ENCODE peak calls at places on chromosomes 1 and 21, in six cellular contexts. One of them, this sample, is unnamed.
A peak's percentile ranks its signal among the peaks of the same experiment; 100 is the strongest.

GRCh38 chr1:219521325-219521724 is 91.6 kb downstream of the ZC3H11B start:
- DNase-seq in tibial nerve: no peak
- DNase-seq in fibroblast of mammary gland: no peak
- DNase-seq in endodermal cell: no peak
- DNase-seq in BE2C: no peak
- DNase-seq in GM23338: no peak
- DNase-seq in this sample: no peak

GRCh38 chr1:55503663-55504305 is 288.6 kb upstream of the USP24 start:
- DNase-seq in BE2C: no peak
- DNase-seq in fibroblast of mammary gland: peak; percentile 31
- DNase-seq in tibial nerve: no peak
- DNase-seq in GM23338: no peak
- DNase-seq in endodermal cell: no peak
- DNase-seq in this sample: peak; percentile 21

GRCh38 chr1:224623743-224624333 is 7.7 kb downstream of the CNIH3 start:
- DNase-seq in BE2C: no peak
- DNase-seq in tibial nerve: no peak
- DNase-seq in fibroblast of mammary gland: peak; percentile 89
- DNase-seq in endodermal cell: no peak
- DNase-seq in GM23338: no peak
- DNase-seq in this sample: peak; percentile 91

GRCh38 chr1:111903858-111904449 is 85.5 kb downstream of the KCND3 start:
- DNase-seq in GM23338: no peak
- DNase-seq in endodermal cell: no peak
- DNase-seq in tibial nerve: no peak
- DNase-seq in fibroblast of mammary gland: no peak
- DNase-seq in BE2C: no peak
- DNase-seq in this sample: no peak

GRCh38 chr1:21622466-21623315 is 46.5 kb downstream of the RAP1GAP start:
- DNase-seq in endodermal cell: peak; percentile 81
- DNase-seq in fibroblast of mammary gland: no peak
- DNase-seq in GM23338: peak; percentile 74
- DNase-seq in BE2C: peak; percentile 32
- DNase-seq in tibial nerve: no peak
- DNase-seq in this sample: no peak

GRCh38 chr1:93251966-93252365 is 71.4 kb downstream of the CCDC18 start:
- DNase-seq in tibial nerve: no peak
- DNase-seq in endodermal cell: no peak
- DNase-seq in GM23338: no peak
- DNase-seq in fibroblast of mammary gland: no peak
- DNase-seq in BE2C: no peak
- DNase-seq in this sample: no peak

GRCh38 chr1:64203420-64203819 is at the start of gene UBE2U:
- DNase-seq in endodermal cell: peak; percentile 39
- DNase-seq in fibroblast of mammary gland: no peak
- DNase-seq in tibial nerve: no peak
- DNase-seq in GM23338: peak; percentile 23
- DNase-seq in BE2C: no peak
- DNase-seq in this sample: no peak

GRCh38 chr1:108079550-108079949 is 114.6 kb upstream of the VAV3 start:
- DNase-seq in fibroblast of mammary gland: no peak
- DNase-seq in BE2C: no peak
- DNase-seq in endodermal cell: no peak
- DNase-seq in tibial nerve: no peak
- DNase-seq in GM23338: peak; percentile 18
- DNase-seq in this sample: no peak

GRCh38 chr1:213947200-213947775 is 40.5 kb upstream of the PROX1 start:
- DNase-seq in tibial nerve: no peak
- DNase-seq in fibroblast of mammary gland: no peak
- DNase-seq in GM23338: peak; percentile 43
- DNase-seq in endodermal cell: no peak
- DNase-seq in BE2C: no peak
- DNase-seq in this sample: no peak

GRCh38 chr21:42683371-42684108 is 30.1 kb downstream of the PDE9A start:
- DNase-seq in BE2C: no peak
- DNase-seq in GM23338: no peak
- DNase-seq in tibial nerve: no peak
- DNase-seq in endodermal cell: no peak
- DNase-seq in fibroblast of mammary gland: no peak
- DNase-seq in this sample: no peak

GRCh38 chr1:186980400-186980799 is 151.7 kb downstream of the PLA2G4A start:
- DNase-seq in fibroblast of mammary gland: no peak
- DNase-seq in endodermal cell: no peak
- DNase-seq in tibial nerve: no peak
- DNase-seq in BE2C: no peak
- DNase-seq in GM23338: no peak
- DNase-seq in this sample: no peak

GRCh38 chr1:227999056-227999930 is 7.5 kb upstream of the WNT3A start:
- DNase-seq in fibroblast of mammary gland: peak; percentile 61
- DNase-seq in GM23338: peak; percentile 92
- DNase-seq in tibial nerve: peak; percentile 27
- DNase-seq in BE2C: peak; percentile 77
- DNase-seq in endodermal cell: peak; percentile 96
- DNase-seq in this sample: peak; percentile 72
- TF ChIP-seq CTCF in fibroblast of mammary gland: peak; percentile 73
- TF ChIP-seq CTCF in GM23338: peak; percentile 84
- TF ChIP-seq CTCF in tibial nerve: peak; percentile 45
- TF ChIP-seq CTCF in BE2C: peak; percentile 90
- TF ChIP-seq CTCF in endodermal cell: peak; percentile 97
- TF ChIP-seq CTCF in this sample: peak; percentile 82

GRCh38 chr1:52365746-52366516 is at the start of gene CC2D1B:
- DNase-seq in tibial nerve: peak; percentile 93
- DNase-seq in endodermal cell: peak; percentile 100
- DNase-seq in GM23338: peak; percentile 98
- DNase-seq in BE2C: peak; percentile 96
- DNase-seq in fibroblast of mammary gland: peak; percentile 94
- DNase-seq in this sample: peak; percentile 94
- TF ChIP-seq CTCF in tibial nerve: peak; percentile 82
- TF ChIP-seq CTCF in endodermal cell: peak; percentile 41
- TF ChIP-seq CTCF in GM23338: no peak
- TF ChIP-seq CTCF in BE2C: no peak
- TF ChIP-seq CTCF in fibroblast of mammary gland: no peak
- TF ChIP-seq CTCF in this sample: no peak

DNA sequence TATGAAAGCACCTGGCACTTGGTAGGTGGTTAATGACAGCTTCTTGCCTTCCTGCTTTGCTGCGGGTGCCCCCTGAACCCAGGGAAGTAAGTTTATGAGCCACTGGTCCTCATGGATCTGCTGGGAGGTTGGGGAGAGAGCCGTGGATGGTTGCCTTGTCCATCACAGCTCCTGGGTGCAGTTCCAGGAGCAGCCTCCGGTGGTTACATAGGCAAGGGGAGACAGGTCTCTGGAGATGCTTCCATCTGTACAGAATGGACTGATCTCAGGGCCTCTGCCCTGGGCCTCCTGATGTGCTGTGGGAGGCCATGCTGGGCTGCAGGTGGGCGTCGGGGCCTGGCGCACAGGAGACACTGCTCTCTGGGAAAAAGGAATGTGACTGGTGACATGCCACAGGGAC is 31.6 kb upstream of the ARHGEF10L start:
- DNase-seq in GM23338: peak; percentile 66
- DNase-seq in BE2C: no peak
- DNase-seq in endodermal cell: peak; percentile 78
- DNase-seq in tibial nerve: no peak
- DNase-seq in fibroblast of mammary gland: no peak
- DNase-seq in this sample: no peak
- TF ChIP-seq CTCF in GM23338: peak; percentile 42
- TF ChIP-seq CTCF in BE2C: no peak
- TF ChIP-seq CTCF in endodermal cell: peak; percentile 61
- TF ChIP-seq CTCF in tibial nerve: no peak
- TF ChIP-seq CTCF in fibroblast of mammary gland: peak; percentile 22
- TF ChIP-seq CTCF in this sample: peak; percentile 29

GRCh38 chr1:32828341-32828740 is 10.9 kb downstream of the S100PBP start:
- DNase-seq in endodermal cell: no peak
- DNase-seq in tibial nerve: no peak
- DNase-seq in GM23338: peak; percentile 23
- DNase-seq in BE2C: no peak
- DNase-seq in fibroblast of mammary gland: no peak
- DNase-seq in this sample: peak; percentile 29
- TF ChIP-seq CTCF in endodermal cell: peak; percentile 51
- TF ChIP-seq CTCF in tibial nerve: no peak
- TF ChIP-seq CTCF in GM23338: peak; percentile 22
- TF ChIP-seq CTCF in BE2C: peak; percentile 45
- TF ChIP-seq CTCF in fibroblast of mammary gland: no peak
- TF ChIP-seq CTCF in this sample: peak; percentile 20

GRCh38 chr1:182339684-182340083 is 51.9 kb downstream of the GLUL start:
- DNase-seq in GM23338: no peak
- DNase-seq in tibial nerve: no peak
- DNase-seq in endodermal cell: no peak
- DNase-seq in BE2C: no peak
- DNase-seq in fibroblast of mammary gland: no peak
- DNase-seq in this sample: no peak
- TF ChIP-seq CTCF in GM23338: no peak
- TF ChIP-seq CTCF in tibial nerve: no peak
- TF ChIP-seq CTCF in endodermal cell: no peak
- TF ChIP-seq CTCF in BE2C: no peak
- TF ChIP-seq CTCF in fibroblast of mammary gland: no peak
- TF ChIP-seq CTCF in this sample: no peak

GRCh38 chr21:46099476-46099875 is 1.6 kb downstream of the COL6A2 start:
- DNase-seq in tibial nerve: peak; percentile 10
- DNase-seq in fibroblast of mammary gland: peak; percentile 52
- DNase-seq in BE2C: no peak
- DNase-seq in GM23338: peak; percentile 57
- DNase-seq in endodermal cell: peak; percentile 79
- DNase-seq in this sample: peak; percentile 66

GRCh38 chr21:46096596-46096981 is 1.3 kb upstream of the COL6A2 start:
- DNase-seq in tibial nerve: peak; percentile 3
- DNase-seq in fibroblast of mammary gland: no peak
- DNase-seq in GM23338: no peak
- DNase-seq in endodermal cell: no peak
- DNase-seq in BE2C: no peak
- DNase-seq in this sample: no peak

GRCh38 chr21:46096997-46097825 is 701 bp upstream of the COL6A2 start:
- DNase-seq in BE2C: peak; percentile 11
- DNase-seq in fibroblast of mammary gland: peak; percentile 31
- DNase-seq in endodermal cell: peak; percentile 59
- DNase-seq in tibial nerve: no peak
- DNase-seq in GM23338: peak; percentile 48
- DNase-seq in this sample: no peak

GRCh38 chr21:46098303-46099141 is 610 bp downstream of the COL6A2 start:
- DNase-seq in BE2C: no peak
- DNase-seq in GM23338: peak; percentile 62
- DNase-seq in tibial nerve: no peak
- DNase-seq in fibroblast of mammary gland: peak; percentile 27
- DNase-seq in endodermal cell: peak; percentile 75
- DNase-seq in this sample: no peak

DNA sequence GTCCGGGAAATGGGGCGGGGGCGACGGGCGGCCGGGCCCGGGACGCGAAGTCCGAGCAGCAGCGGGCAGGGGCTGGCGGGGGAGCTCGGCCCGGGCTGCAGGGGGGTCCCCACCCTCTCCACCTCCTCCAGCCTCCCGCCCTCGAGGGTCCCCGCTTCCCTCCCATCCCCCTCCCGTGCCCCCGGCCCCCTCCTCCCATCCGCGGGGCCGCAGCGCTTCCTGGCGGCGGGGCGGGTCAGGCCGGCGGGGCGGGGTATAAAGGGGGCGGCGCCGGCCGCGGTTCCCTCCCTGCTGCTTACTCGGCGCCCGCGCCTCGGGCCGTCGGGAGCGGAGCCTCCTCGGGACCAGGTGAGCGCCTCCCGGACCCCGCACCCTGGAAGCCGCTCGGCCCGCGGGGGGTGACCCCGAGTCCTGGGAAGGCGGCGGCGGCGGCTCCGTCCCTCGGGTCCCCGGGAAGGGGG is at the start of gene COL6A2:
- DNase-seq in tibial nerve: peak; percentile 59
- DNase-seq in endodermal cell: peak; percentile 91
- DNase-seq in BE2C: peak; percentile 71
- DNase-seq in GM23338: peak; percentile 85
- DNase-seq in fibroblast of mammary gland: peak; percentile 72
- DNase-seq in this sample: peak; percentile 74
- TF ChIP-seq CTCF in tibial nerve: no peak
- TF ChIP-seq CTCF in endodermal cell: peak; percentile 62
- TF ChIP-seq CTCF in BE2C: no peak
- TF ChIP-seq CTCF in GM23338: no peak
- TF ChIP-seq CTCF in fibroblast of mammary gland: no peak
- TF ChIP-seq CTCF in this sample: no peak

DNA sequence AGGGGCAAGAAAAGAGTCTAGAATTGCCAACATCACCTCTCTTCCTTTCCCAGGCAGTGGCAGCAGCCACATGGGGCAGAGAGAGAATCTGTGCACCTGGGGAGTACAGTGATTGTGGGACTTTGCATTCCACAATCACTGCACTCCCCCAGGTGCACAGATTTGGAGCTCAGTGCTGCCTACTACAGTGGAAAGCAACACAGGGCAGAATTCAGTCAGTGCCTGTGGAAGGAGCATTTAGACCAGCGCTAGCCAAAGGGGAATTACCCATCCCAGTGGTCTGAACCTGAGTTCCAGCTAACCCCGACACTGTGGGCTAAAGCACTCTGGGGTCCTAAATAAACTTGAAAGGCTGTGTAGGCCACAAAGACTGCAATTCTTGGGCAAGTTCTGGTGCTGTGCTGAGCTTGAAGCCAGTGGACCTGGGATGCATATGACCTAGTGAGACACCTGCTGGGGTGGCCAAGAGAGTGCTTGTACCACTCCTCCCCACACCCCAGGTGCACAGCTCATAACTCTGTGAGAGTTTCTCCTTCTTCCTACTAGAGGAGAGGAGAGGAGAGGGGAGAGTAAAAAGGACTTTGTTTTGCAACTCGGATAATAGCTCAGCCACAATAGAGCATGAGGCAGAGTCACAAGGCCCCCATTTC is 50.3 kb downstream of the NUP210L start:
- DNase-seq in endodermal cell: peak; percentile 63
- DNase-seq in BE2C: no peak
- DNase-seq in GM23338: peak; percentile 61
- DNase-seq in tibial nerve: no peak
- DNase-seq in fibroblast of mammary gland: no peak
- DNase-seq in this sample: no peak
- TF ChIP-seq CTCF in endodermal cell: peak; percentile 66
- TF ChIP-seq CTCF in BE2C: no peak
- TF ChIP-seq CTCF in GM23338: peak; percentile 38
- TF ChIP-seq CTCF in tibial nerve: no peak
- TF ChIP-seq CTCF in fibroblast of mammary gland: no peak
- TF ChIP-seq CTCF in this sample: no peak

GRCh38 chr1:35443768-35444518 is 113.3 kb downstream of the KIAA0319L start:
- DNase-seq in BE2C: no peak
- DNase-seq in GM23338: peak; percentile 50
- DNase-seq in fibroblast of mammary gland: peak; percentile 40
- DNase-seq in tibial nerve: no peak
- DNase-seq in endodermal cell: peak; percentile 76
- DNase-seq in this sample: peak; percentile 5
- TF ChIP-seq CTCF in BE2C: peak; percentile 36
- TF ChIP-seq CTCF in GM23338: peak; percentile 48
- TF ChIP-seq CTCF in fibroblast of mammary gland: peak; percentile 27
- TF ChIP-seq CTCF in tibial nerve: no peak
- TF ChIP-seq CTCF in endodermal cell: peak; percentile 70
- TF ChIP-seq CTCF in this sample: peak; percentile 10

DNA sequence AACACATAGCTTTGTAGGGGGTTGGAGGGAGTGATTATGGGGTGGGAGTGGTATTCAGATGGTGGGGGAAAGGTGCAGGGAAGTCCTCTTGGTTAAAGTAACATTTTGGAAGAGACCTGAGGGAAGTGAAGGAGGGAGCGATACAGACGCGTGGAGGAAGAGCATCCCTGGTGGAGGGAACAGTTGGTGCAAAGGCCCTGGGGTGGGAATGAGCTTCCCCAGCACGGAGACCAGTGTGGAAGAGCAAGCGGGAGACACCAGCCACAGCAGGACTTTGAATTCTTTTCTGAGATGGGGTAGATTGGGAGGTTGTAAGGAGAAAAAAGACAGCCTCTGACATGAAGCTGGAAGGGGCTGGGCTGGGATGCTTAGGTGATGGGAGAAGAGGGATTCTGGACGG is 23.5 kb downstream of the DHRS3 start:
- DNase-seq in fibroblast of mammary gland: no peak
- DNase-seq in GM23338: no peak
- DNase-seq in BE2C: no peak
- DNase-seq in endodermal cell: no peak
- DNase-seq in tibial nerve: no peak
- DNase-seq in this sample: no peak
- TF ChIP-seq CTCF in fibroblast of mammary gland: no peak
- TF ChIP-seq CTCF in GM23338: no peak
- TF ChIP-seq CTCF in BE2C: no peak
- TF ChIP-seq CTCF in endodermal cell: peak; percentile 25
- TF ChIP-seq CTCF in tibial nerve: no peak
- TF ChIP-seq CTCF in this sample: no peak

This sample was measured in AG10803.